ENCODE peak calls at places on chromosomes 13 and 19, in ten cellular contexts. E, B, W, I, R, A, L, V, H and X are unnamed samples.

GRCh38 chr19:48351341-48351752 is 12.4 kb downstream of the TMEM143 start:
- DNase-seq in E (peak), A (peak), H (peak), L (peak), V (peak), W (peak), I (peak), R (peak), B (peak), X (peak)

GRCh38 chr13:35764359-35765015 is 288.0 kb upstream of the MAB21L1 start:
- DNase-seq in V (no peak), R (peak), A (peak), E (peak), I (no peak), B (peak), W (no peak), H (no peak), L (no peak), X (no peak)

GRCh38 chr13:77176350-77176749 is 149.4 kb upstream of the FBXL3 start:
- DNase-seq in A (peak), H (peak), E (peak), R (peak), I (no peak), V (no peak), L (no peak), W (no peak), B (peak), X (no peak)

GRCh38 chr19:19191920-19192882 is at the start of the genes BORCS8 and RFXANK:
- DNase-seq in H (peak), I (peak), V (peak), W (peak), R (peak), L (peak), E (peak), B (peak), A (peak), X (peak)

GRCh38 chr19:16470911-16471811 is 609 bp downstream of the EPS15L1 start:
- DNase-seq in B (peak), I (no peak), E (peak), A (peak), H (peak), R (peak), V (peak), L (no peak), W (no peak), X (no peak)

GRCh38 chr13:80309926-80310325 is 31.0 kb downstream of the SPRY2 start:
- DNase-seq in V (no peak), W (no peak), E (no peak), L (no peak), R (no peak), H (no peak), A (no peak), B (no peak), I (no peak), X (no peak)

GRCh38 chr13:40379794-40380608 is 286.4 kb downstream of the FOXO1 start:
- DNase-seq in R (no peak), W (no peak), H (no peak), L (no peak), B (no peak), E (no peak), V (no peak), A (no peak), I (no peak), X (no peak)

GRCh38 chr19:33514885-33515485 is 6.6 kb downstream of the PEPD start:
- DNase-seq in B (no peak), H (no peak), R (no peak), I (no peak), V (no peak), E (no peak), W (no peak), A (peak), L (no peak), X (no peak)

GRCh38 chr13:44093607-44094583 is 214.2 kb downstream of the LACC1 start:
- DNase-seq in H (no peak), E (peak), V (no peak), W (no peak), A (no peak), B (no peak), I (no peak), R (no peak), L (no peak), X (no peak)

GRCh38 chr19:22622901-22623840 is 11.0 kb upstream of the ZNF492 start:
- DNase-seq in V (no peak), L (no peak), B (no peak), W (peak), A (no peak), H (no peak), R (no peak), E (no peak), I (no peak), X (no peak)

GRCh38 chr19:40474737-40475136 is 7.9 kb downstream of the SPTBN4 start:
- DNase-seq in A (no peak), I (no peak), E (no peak), B (no peak), V (no peak), R (no peak), W (no peak), H (no peak), L (no peak), X (no peak)

GRCh38 chr13:51154029-51154555 is 43.0 kb upstream of the C13orf42 start:
- DNase-seq in W (no peak), I (no peak), L (no peak), A (no peak), R (no peak), B (peak), V (no peak), H (peak), E (peak), X (no peak)

GRCh38 chr13:106129273-106129672 is 406.2 kb downstream of the EFNB2 start:
- DNase-seq in R (no peak), W (no peak), V (no peak), B (no peak), E (no peak), L (no peak), H (no peak), A (no peak), I (no peak), X (no peak)

GRCh38 chr13:89806594-89806993 is 1540.9 kb upstream of the MIR17HG start:
- DNase-seq in E (no peak), V (no peak), I (no peak), A (no peak), R (no peak), B (no peak), H (no peak), W (no peak), L (no peak), X (no peak)

GRCh38 chr13:42758515-42758914 is 22.9 kb upstream of the FAM216B start:
- DNase-seq in R (no peak), A (no peak), L (no peak), I (no peak), E (no peak), H (no peak), W (no peak), B (no peak), V (no peak), X (no peak)

GRCh38 chr13:99605417-99606321 is 104.4 kb downstream of the TM9SF2 start:
- DNase-seq in W (no peak), B (no peak), E (no peak), V (peak), I (peak), H (peak), A (no peak), L (peak), R (no peak), X (no peak)

GRCh38 chr13:44759723-44760360 is 183.7 kb upstream of the TSC22D1 start:
- DNase-seq in H (peak), R (peak), L (no peak), A (no peak), V (no peak), E (no peak), W (no peak), I (no peak), B (peak), X (no peak)

GRCh38 chr19:55259540-55260210 is 858 bp upstream of the PPP6R1 start:
- DNase-seq in V (no peak), A (no peak), R (no peak), B (peak), H (no peak), I (no peak), E (no peak), W (peak), L (no peak), X (no peak)

GRCh38 chr13:28316129-28316528 is 177.8 kb downstream of the PAN3 start:
- DNase-seq in E (no peak), B (no peak), W (no peak), L (no peak), I (no peak), V (no peak), R (no peak), A (no peak), H (no peak), X (no peak)

GRCh38 chr13:28316841-28317240 is 178.1 kb downstream of the FLT1 start:
- DNase-seq in I (no peak), H (no peak), B (no peak), E (no peak), V (no peak), A (no peak), R (no peak), W (no peak), L (no peak), X (no peak)

GRCh38 chr13:28314879-28315278 is 176.5 kb downstream of the PAN3 start:
- DNase-seq in W (no peak), E (no peak), B (no peak), V (no peak), A (no peak), H (no peak), R (no peak), I (no peak), L (no peak), X (no peak)

GRCh38 chr13:28318418-28318995 is 176.4 kb downstream of the FLT1 start:
- DNase-seq in V (no peak), E (no peak), B (no peak), H (no peak), R (no peak), A (no peak), L (no peak), I (no peak), W (no peak), X (no peak)

GRCh38 chr13:28313579-28313978 is 175.2 kb downstream of the PAN3 start:
- DNase-seq in V (peak), H (no peak), I (no peak), R (no peak), L (no peak), A (peak), E (peak), W (no peak), B (peak), X (no peak)
- TF ChIP-seq CTCF in V (peak), H (no peak), I (peak), R (no peak), L (peak), A (peak), E (peak), W (no peak), B (peak), X (peak)

GRCh38 chr19:20964798-20965197 is 41.7 kb downstream of the ZNF85 start:
- DNase-seq in I (no peak), B (no peak), V (peak), L (peak), A (no peak), W (no peak), R (no peak), E (no peak), H (no peak), X (no peak)
- TF ChIP-seq CTCF in I (no peak), B (no peak), V (no peak), L (no peak), A (no peak), W (no peak), R (no peak), E (no peak), H (no peak), X (no peak)

DNA sequence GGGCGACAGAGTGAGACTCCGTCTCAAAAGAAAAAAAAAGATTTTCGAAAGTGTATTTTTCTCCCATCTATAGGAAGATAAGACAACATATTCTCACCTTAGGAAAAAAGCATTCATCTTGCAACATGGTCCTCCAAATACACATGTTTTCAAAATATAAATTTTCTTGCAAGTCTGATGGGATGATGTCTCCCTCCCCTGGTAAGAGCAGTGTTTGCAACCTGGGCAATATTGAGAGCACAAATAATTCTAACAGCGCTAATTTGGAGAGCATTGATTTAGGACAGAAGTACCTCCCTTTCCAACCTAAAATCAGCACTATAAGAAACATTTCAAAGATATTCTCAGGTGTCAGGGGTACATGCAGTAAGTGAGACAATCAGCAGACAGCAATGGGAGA is 61.0 kb upstream of the SHISA2 start:
- DNase-seq in A (no peak), H (peak), R (peak), B (peak), E (no peak), I (no peak), V (no peak), W (no peak), L (no peak), X (no peak)
- TF ChIP-seq CTCF in A (peak), H (peak), R (peak), B (peak), E (no peak), I (peak), V (no peak), W (no peak), L (peak), X (no peak)

DNA sequence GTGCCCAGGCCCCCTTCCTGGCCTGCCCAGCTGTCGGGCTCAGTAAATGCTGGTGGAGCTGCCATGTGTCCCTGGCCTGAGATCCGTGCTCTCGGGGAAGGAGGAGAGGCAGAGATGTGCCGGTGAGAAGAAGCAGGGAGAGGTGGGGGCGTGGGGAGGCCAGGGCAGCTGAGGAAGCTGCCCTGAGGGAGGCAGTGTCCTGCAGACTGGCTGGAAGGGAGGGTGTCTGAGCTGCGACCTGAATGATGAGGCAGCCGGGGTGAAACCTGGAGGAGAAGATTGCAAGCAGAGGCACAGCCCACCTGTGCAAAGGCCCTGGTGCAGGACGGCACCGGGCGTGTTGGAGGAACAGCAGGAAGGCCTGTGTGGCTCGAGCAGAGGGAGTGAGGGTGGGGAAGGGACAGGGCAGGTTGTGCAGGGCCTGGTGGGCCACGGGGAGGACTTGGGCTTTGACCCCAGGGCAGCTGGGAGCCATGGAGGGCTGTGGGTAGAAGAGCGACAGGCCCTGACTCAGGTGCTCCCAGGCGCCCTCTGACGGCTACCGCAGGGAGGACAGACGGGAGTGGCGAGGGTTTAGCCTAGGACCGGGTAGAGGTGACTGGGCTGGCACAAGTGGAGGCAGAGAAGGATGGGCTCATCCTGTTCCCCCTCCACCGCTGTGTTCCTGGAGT is 14.0 kb upstream of the CELF5 start:
- DNase-seq in H (peak), L (peak), A (peak), R (peak), E (peak), B (peak), I (peak), V (peak), W (no peak), X (peak)
- TF ChIP-seq CTCF in H (peak), L (peak), A (peak), R (peak), E (peak), B (peak), I (peak), V (peak), W (peak), X (peak)

GRCh38 chr19:50328257-50329145 is 676 bp downstream of the KCNC3 start:
- DNase-seq in L (peak), E (no peak), I (no peak), W (no peak), A (no peak), R (no peak), H (no peak), V (peak), B (no peak), X (no peak)
- TF ChIP-seq CTCF in L (no peak), E (no peak), I (peak), W (no peak), A (no peak), R (no peak), H (no peak), V (no peak), B (no peak), X (peak)

DNA sequence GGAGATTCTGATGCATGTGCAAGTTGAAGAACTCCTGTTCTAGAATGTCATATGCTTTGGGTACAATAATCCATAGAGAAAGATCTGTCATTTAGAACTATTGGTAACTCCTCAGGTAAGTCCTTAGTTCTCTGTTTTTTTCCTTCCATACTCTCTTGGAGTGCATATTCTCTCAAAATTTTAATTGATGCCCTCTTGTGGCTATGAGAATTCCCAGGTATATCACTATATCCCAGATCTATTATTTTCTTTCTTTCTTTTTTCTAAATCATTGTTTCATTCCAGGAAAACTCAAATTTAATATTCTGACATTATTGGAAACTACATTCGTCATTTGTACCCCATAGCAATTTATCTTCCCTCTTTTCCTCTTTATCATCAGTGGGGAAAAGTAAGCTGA is 485.4 kb downstream of the KLF5 start:
- DNase-seq in B (no peak), W (no peak), H (no peak), I (no peak), A (no peak), L (no peak), R (no peak), E (no peak), V (no peak), X (no peak)
- TF ChIP-seq CTCF in B (no peak), W (no peak), H (peak), I (peak), A (peak), L (no peak), R (no peak), E (no peak), V (no peak), X (no peak)